ENCODE peak calls at places on chromosomes 2 and 18, in eight cellular contexts. Y is GM23248, H is left lung, A is Caco-2, Q is aorta, E is OCI-LY7, M is colonic mucosa, T is neural progenitor cell. K is an unnamed sample.

GRCh38 chr2:117087565-117088291 is 726.8 kb upstream of the DDX18 start:
- DNase-seq in Q (no peak), M (no peak), A (no peak), E (no peak), H (no peak), T (peak; percentile 76), Y (no peak), K (no peak)

GRCh38 chr2:32538735-32539134 is 89.1 kb upstream of the TTC27 start:
- DNase-seq in Y (no peak), M (no peak), H (no peak), T (no peak), E (no peak), A (no peak), Q (no peak), K (no peak)

GRCh38 chr18:23690505-23691068 is 1.3 kb downstream of the LAMA3 start:
- DNase-seq in E (no peak), H (no peak), A (no peak), M (no peak), T (peak; percentile 34), Y (no peak), Q (no peak), K (no peak)

GRCh38 chr2:49068613-49069012 is 85.7 kb downstream of the FSHR start:
- DNase-seq in A (no peak), Y (no peak), H (no peak), Q (no peak), E (no peak), M (no peak), T (no peak), K (no peak)

GRCh38 chr18:45165871-45166270 is 449.4 kb upstream of the SLC14A2 start:
- DNase-seq in H (no peak), E (no peak), M (no peak), Q (no peak), A (no peak), Y (peak; percentile 32), T (no peak), K (no peak)

GRCh38 chr2:237214963-237215362 is 129.3 kb downstream of the COPS8 start:
- DNase-seq in H (no peak), Y (peak; percentile 22), Q (no peak), E (no peak), T (no peak), M (no peak), A (no peak), K (no peak)

GRCh38 chr18:58638446-58638845 is 9.6 kb upstream of the ALPK2 start:
- DNase-seq in Q (no peak), T (no peak), A (no peak), Y (no peak), E (peak; percentile 25), M (no peak), H (no peak), K (no peak)

GRCh38 chr18:76306685-76307292 is 188.3 kb downstream of the ZNF516 start:
- DNase-seq in E (peak; percentile 0), T (peak; percentile 15), A (no peak), Q (no peak), Y (no peak), H (no peak), M (no peak), K (no peak)

GRCh38 chr18:13797157-13797611 is 26.8 kb upstream of the MC5R start:
- DNase-seq in Q (no peak), A (no peak), M (no peak), T (no peak), H (no peak), Y (no peak), E (no peak), K (no peak)

GRCh38 chr2:97845133-97845532 is 131.8 kb downstream of the ZAP70 start:
- DNase-seq in Y (no peak), E (no peak), H (no peak), Q (no peak), T (no peak), M (no peak), A (no peak), K (no peak)

GRCh38 chr2:18829331-18829902 is 240.0 kb upstream of the NT5C1B start:
- DNase-seq in Q (no peak), Y (peak; percentile 85), A (peak; percentile 44), H (no peak), M (no peak), E (no peak), T (no peak), K (no peak)

GRCh38 chr2:164182116-164182637 is 439.1 kb downstream of the GRB14 start:
- DNase-seq in T (peak; percentile 50), Y (no peak), Q (no peak), H (no peak), E (no peak), M (no peak), A (no peak), K (no peak)

DNA sequence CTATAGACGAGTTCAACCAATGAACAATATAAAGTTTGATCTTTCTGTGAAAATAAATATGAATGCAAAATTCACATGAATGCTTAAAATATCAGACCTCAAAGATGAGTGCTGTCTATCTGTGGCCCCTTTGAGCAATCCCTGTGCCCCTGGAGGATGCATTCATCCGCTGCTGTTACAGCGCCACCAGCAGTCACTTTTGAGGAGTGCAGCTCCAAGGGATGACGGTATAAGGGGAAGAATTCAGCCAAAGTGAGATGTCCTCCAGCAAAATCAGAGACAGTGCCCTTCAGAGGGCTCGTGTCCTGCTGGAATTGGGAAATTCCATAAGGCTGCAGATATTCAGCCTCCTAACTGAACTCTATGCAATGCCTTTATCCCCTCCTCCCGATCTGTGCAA is 12.0 kb upstream of the CHRNA1 start:
- DNase-seq in H (no peak), Q (no peak), A (no peak), E (no peak), T (no peak), Y (no peak), M (no peak), K (no peak)
- H3K4me1 ChIP-seq in H (peaks cover 17% of the 10 kb centered on the region), Q (no peaks in the 10 kb centered on the region), A (peaks cover 5% of the 10 kb centered on the region), E (peaks cover 5% of the 10 kb centered on the region), T (peaks cover 46% of the 10 kb centered on the region), Y (peaks cover 51% of the 10 kb centered on the region), M (no peaks in the 10 kb centered on the region), K (peaks cover 50% of the 10 kb centered on the region)

GRCh38 chr18:10057401-10057800 is 143.6 kb downstream of the VAPA start:
- DNase-seq in M (no peak), E (no peak), A (no peak), Y (no peak), H (no peak), T (no peak), Q (no peak), K (no peak)
- H3K4me1 ChIP-seq in M (no peaks in the 10 kb centered on the region), E (no peaks in the 10 kb centered on the region), A (no peaks in the 10 kb centered on the region), Y (peaks cover 32% of the 10 kb centered on the region), H (peaks cover 20% of the 10 kb centered on the region), T (peaks cover 23% of the 10 kb centered on the region), Q (peaks cover 3% of the 10 kb centered on the region), K (no peaks in the 10 kb centered on the region)

GRCh38 chr2:202965810-202966454 is 48.7 kb upstream of the NBEAL1 start:
- DNase-seq in E (no peak), M (no peak), T (peak; percentile 2), A (peak; percentile 42), Y (peak; percentile 50), H (no peak), Q (no peak), K (no peak)
- H3K4me1 ChIP-seq in E (no peaks in the 10 kb centered on the region), M (no peaks in the 10 kb centered on the region), T (no peaks in the 10 kb centered on the region), A (no peaks in the 10 kb centered on the region), Y (no peaks in the 10 kb centered on the region), H (no peaks in the 10 kb centered on the region), Q (no peaks in the 10 kb centered on the region), K (no peaks in the 10 kb centered on the region)

DNA sequence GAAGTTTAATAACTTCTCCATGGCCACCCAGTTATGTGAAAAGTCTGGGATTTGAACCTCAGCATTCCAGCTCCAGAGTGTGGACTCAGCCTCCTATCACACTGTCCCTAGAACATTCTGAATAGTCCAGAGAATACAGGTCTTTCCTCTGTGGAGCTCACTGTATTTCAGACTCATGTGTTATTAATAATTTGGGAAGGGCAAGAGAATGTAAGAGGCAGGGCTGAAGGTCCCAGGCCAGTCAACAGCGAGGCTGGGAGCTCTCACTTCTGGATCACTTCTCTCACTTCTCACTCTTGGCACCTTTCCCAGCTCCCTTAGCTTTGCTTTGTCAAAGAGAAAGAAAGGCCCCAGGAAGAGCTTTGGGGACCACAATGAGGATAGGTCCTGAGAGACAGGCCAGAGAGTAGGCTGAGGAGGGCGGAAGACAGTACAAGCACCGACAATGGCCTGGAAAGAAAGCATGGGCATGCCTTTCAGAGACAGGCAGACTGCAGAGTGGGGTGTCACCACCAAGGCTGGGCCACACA is 11.1 kb downstream of the EFR3B start:
- DNase-seq in E (no peak), M (no peak), A (no peak), T (no peak), Q (no peak), H (no peak), Y (no peak), K (no peak)
- H3K4me1 ChIP-seq in E (no peaks in the 10 kb centered on the region), M (no peaks in the 10 kb centered on the region), A (peaks cover 25% of the 10 kb centered on the region), T (no peaks in the 10 kb centered on the region), Q (no peaks in the 10 kb centered on the region), H (no peaks in the 10 kb centered on the region), Y (no peaks in the 10 kb centered on the region), K (no peaks in the 10 kb centered on the region)

GRCh38 chr2:71454221-71455010 is 1.1 kb downstream of the DYSF start:
- DNase-seq in M (no peak), Q (no peak), H (no peak), T (no peak), A (no peak), E (no peak), Y (no peak), K (no peak)
- H3K4me1 ChIP-seq in M (peaks cover 4% of the 10 kb centered on the region), Q (no peaks in the 10 kb centered on the region), H (peaks cover 16% of the 10 kb centered on the region), T (peaks cover 32% of the 10 kb centered on the region), A (peaks cover 18% of the 10 kb centered on the region), E (peaks cover 10% of the 10 kb centered on the region), Y (peaks cover 10% of the 10 kb centered on the region), K (peaks cover 22% of the 10 kb centered on the region)

DNA sequence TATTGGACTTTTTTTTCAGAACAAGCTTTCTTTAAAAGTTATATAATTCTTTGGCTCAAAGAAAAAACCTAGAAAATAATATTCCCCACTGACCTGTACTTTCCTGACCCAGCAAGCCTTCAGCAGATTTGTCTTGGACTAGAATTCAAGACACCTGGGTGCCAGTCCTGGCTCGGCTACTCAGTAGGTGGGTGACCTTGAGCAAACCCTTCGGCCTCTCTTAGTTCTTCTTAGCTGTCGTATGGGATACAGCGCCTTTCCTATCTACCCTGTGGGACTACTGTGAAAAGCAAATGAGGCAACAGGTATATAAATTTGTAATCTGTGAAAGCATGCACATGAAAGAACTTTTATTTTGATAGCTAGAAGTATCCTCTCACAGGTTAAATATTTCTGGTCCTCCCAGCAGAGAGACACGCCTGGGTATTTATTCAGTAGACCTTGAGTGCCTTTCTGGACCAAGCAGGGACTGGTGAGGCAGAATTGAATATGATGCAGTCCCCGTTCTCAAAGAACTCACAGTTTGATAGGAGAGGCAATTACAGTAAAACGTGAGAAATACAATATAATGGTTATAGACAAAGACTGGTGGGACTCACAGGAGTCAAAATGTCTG is 69.4 kb upstream of the EPAS1 start:
- DNase-seq in T (no peak), Q (no peak), E (no peak), A (no peak), M (no peak), H (no peak), Y (no peak), K (no peak)
- H3K4me1 ChIP-seq in T (peaks cover 8% of the 10 kb centered on the region), Q (peaks cover 2% of the 10 kb centered on the region), E (no peaks in the 10 kb centered on the region), A (peaks cover 11% of the 10 kb centered on the region), M (no peaks in the 10 kb centered on the region), H (no peaks in the 10 kb centered on the region), Y (peaks cover 23% of the 10 kb centered on the region), K (peaks cover 33% of the 10 kb centered on the region)

DNA sequence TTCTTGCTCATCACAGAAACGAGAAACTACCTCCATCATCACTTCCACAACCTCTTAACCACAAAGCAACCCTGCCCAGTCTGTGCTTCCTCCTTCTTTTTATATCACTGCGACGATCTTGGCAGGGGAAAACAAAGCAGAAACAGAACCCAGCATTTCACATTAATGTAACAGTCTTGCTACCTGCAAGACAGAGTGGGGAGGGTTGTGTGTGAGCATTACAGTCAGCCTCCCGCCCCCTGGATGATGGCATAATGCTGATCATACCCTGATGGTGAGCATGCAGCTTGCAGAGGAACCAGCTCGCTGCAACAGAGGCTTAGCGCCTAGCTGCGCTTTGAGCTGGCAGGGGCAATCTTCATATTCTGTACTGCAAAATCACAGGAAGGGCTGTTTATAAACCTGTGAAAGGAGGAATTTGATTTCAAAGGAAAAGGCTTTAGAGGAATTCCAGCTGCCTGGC is 376.1 kb downstream of the IRS1 start:
- DNase-seq in T (peak; percentile 9), E (no peak), H (peak; percentile 37), A (no peak), Y (peak; percentile 59), Q (peak; percentile 41), M (no peak), K (peak; percentile 66)
- H3K4me1 ChIP-seq in T (peaks cover 13% of the 10 kb centered on the region), E (no peaks in the 10 kb centered on the region), H (no peaks in the 10 kb centered on the region), A (peaks cover 5% of the 10 kb centered on the region), Y (peaks cover 48% of the 10 kb centered on the region), Q (no peaks in the 10 kb centered on the region), M (no peaks in the 10 kb centered on the region), K (peaks cover 26% of the 10 kb centered on the region)

K was measured in CD4-positive, alpha-beta memory T cell.